ENCODE peak calls at places on chromosomes 16 and 17, in ten cellular contexts. Y is stomach, S is K562, C is transverse colon, E is esophagus muscularis mucosa, D is upper lobe of left lung, Q is H1, K is GM12878, J is HepG2, H is suprapubic skin. Z is an unnamed sample.

GRCh38 chr16:24610421-24610765 is 71.0 kb downstream of the RBBP6 start:
- DNase-seq in Y (no peak), S (no peak), C (peak), E (no peak), D (no peak), Q (no peak), K (no peak), J (no peak), H (no peak), Z (no peak)

GRCh38 chr16:22726868-22727267 is 87.1 kb upstream of the HS3ST2 start:
- DNase-seq in Y (no peak), S (no peak), C (no peak), E (no peak), D (no peak), Q (no peak), K (no peak), J (no peak), H (no peak), Z (no peak)

GRCh38 chr17:55745258-55745657 is 5.6 kb upstream of the PCTP start:
- DNase-seq in Y (no peak), S (no peak), C (no peak), E (no peak), D (no peak), Q (no peak), K (no peak), J (no peak), H (no peak), Z (no peak)

GRCh38 chr17:13557077-13557476 is 44.7 kb downstream of the HS3ST3A1 start:
- DNase-seq in Y (no peak), S (no peak), C (no peak), E (no peak), D (no peak), Q (no peak), K (no peak), J (no peak), H (no peak), Z (no peak)

GRCh38 chr16:66477028-66477515 is 50.0 kb downstream of the BEAN1 start:
- DNase-seq in Y (no peak), S (no peak), C (no peak), E (no peak), D (no peak), Q (no peak), K (no peak), J (no peak), H (peak), Z (no peak)

GRCh38 chr16:53372942-53373871 is 61.1 kb upstream of the RBL2 start:
- DNase-seq in Y (peak), S (peak), C (peak), E (no peak), D (peak), Q (peak), K (no peak), J (no peak), H (no peak), Z (no peak)

GRCh38 chr16:66618588-66618987 is 14.1 kb downstream of the CMTM3 start:
- DNase-seq in Y (no peak), S (no peak), C (no peak), E (no peak), D (no peak), Q (no peak), K (no peak), J (no peak), H (no peak), Z (no peak)

GRCh38 chr16:66692341-66692740 is 4.2 kb downstream of the CMTM4 start:
- DNase-seq in Y (peak), S (no peak), C (no peak), E (no peak), D (no peak), Q (no peak), K (no peak), J (no peak), H (no peak), Z (peak)

GRCh38 chr16:22886908-22887307 is 72.9 kb downstream of the HS3ST2 start:
- DNase-seq in Y (no peak), S (no peak), C (no peak), E (no peak), D (no peak), Q (no peak), K (no peak), J (no peak), H (no peak), Z (no peak)

GRCh38 chr17:78324391-78325075 is 35.3 kb downstream of the SOCS3 start:
- DNase-seq in Y (no peak), S (no peak), C (peak), E (peak), D (peak), Q (no peak), K (no peak), J (no peak), H (peak), Z (peak)

GRCh38 chr17:76161113-76161512 is 20.1 kb upstream of the FOXJ1 start:
- DNase-seq in Y (no peak), S (no peak), C (no peak), E (no peak), D (no peak), Q (no peak), K (no peak), J (no peak), H (no peak), Z (no peak)

GRCh38 chr16:54847207-54847606 is 83.5 kb upstream of the IRX5 start:
- DNase-seq in Y (no peak), S (no peak), C (no peak), E (no peak), D (no peak), Q (no peak), K (no peak), J (no peak), H (no peak), Z (no peak)

GRCh38 chr17:33292184-33292980 is 713 bp downstream of the ASIC2 start:
- DNase-seq in Y (no peak), S (peak), C (peak), E (no peak), D (no peak), Q (peak), K (no peak), J (no peak), H (no peak), Z (no peak)

GRCh38 chr17:13775450-13775849 is 173.7 kb upstream of the HS3ST3A1 start:
- DNase-seq in Y (no peak), S (no peak), C (no peak), E (no peak), D (no peak), Q (no peak), K (no peak), J (no peak), H (no peak), Z (no peak)

GRCh38 chr17:19012171-19013080 is 7.9 kb upstream of the FAM83G start:
- DNase-seq in Y (no peak), S (no peak), C (no peak), E (no peak), D (no peak), Q (no peak), K (no peak), J (no peak), H (no peak), Z (no peak)

GRCh38 chr17:29018788-29019474 is 13.1 kb upstream of the SEZ6 start:
- DNase-seq in Y (no peak), S (no peak), C (no peak), E (no peak), D (no peak), Q (no peak), K (no peak), J (no peak), H (no peak), Z (no peak)

GRCh38 chr17:79835953-79836951 is 3.0 kb downstream of the CBX4 start:
- DNase-seq in Y (peak), S (peak), C (peak), E (no peak), D (peak), Q (peak), K (no peak), J (no peak), H (no peak), Z (no peak)

GRCh38 chr17:80152057-80152831 is 5.3 kb upstream of the EIF4A3 start:
- DNase-seq in Y (no peak), S (no peak), C (no peak), E (no peak), D (no peak), Q (no peak), K (no peak), J (no peak), H (no peak), Z (peak)

GRCh38 chr17:57455063-57455914 is 199.0 kb downstream of the MSI2 start:
- DNase-seq in Y (no peak), S (no peak), C (no peak), E (no peak), D (peak), Q (no peak), K (peak), J (no peak), H (no peak), Z (no peak)

GRCh38 chr16:84357191-84357651 is 11.1 kb upstream of the ATP2C2 start:
- DNase-seq in Y (no peak), S (no peak), C (no peak), E (no peak), D (no peak), Q (no peak), K (no peak), J (no peak), H (no peak), Z (no peak)

GRCh38 chr16:89024546-89024945 is 47.5 kb upstream of the CBFA2T3 start:
- DNase-seq in Y (no peak), S (no peak), C (no peak), E (no peak), D (no peak), Q (no peak), K (no peak), J (no peak), H (peak), Z (no peak)

GRCh38 chr17:29115906-29116651 is 64.1 kb downstream of the MYO18A start:
- DNase-seq in Y (no peak), S (peak), C (no peak), E (no peak), D (no peak), Q (peak), K (no peak), J (peak), H (no peak), Z (no peak)

GRCh38 chr16:17777461-17777863 is 306.7 kb upstream of the XYLT1 start:
- DNase-seq in Y (no peak), S (no peak), C (no peak), E (no peak), D (no peak), Q (no peak), K (no peak), J (peak), H (no peak), Z (no peak)

GRCh38 chr17:2063306-2064146 is 8.6 kb downstream of the HIC1 start:
- DNase-seq in Y (no peak), S (no peak), C (peak), E (peak), D (no peak), Q (no peak), K (no peak), J (no peak), H (no peak), Z (peak)
- TF ChIP-seq POLR2A in Y (no peak), S (no peak), C (no peak), E (no peak), D (no peak), Q (no peak), K (peak), J (no peak), H (no peak), Z (no peak)

DNA sequence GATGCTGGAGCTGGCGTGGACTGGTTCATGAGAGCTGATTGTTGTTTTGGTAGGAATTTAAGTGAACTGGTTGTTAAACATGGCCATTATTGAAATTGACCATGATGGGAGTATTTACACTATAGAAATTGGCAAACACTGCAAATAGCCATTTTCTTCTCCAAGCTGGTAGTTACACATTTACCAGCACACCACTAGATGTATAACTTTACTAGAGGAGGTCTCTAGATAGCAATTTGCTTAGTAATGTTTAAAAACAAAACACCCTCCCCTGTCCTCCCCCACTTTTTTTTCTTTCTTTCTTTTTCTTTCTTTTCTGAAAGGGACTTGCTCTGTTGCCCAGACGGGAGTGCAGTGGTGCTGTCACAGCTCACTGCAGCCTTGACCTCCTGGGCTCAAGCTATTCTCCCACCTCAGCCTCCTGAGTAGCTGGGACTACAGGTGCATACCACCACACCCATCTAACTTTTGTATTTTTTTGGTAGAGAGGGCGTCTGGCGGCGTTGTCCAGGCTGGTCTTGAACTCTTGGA is 24.1 kb downstream of the IGSF6 start:
- DNase-seq in Y (no peak), S (no peak), C (no peak), E (no peak), D (no peak), Q (no peak), K (no peak), J (peak), H (no peak), Z (no peak)
- TF ChIP-seq EP300 in Y (no peak), S (no peak), C (no peak), E (no peak), D (no peak), Q (no peak), K (no peak), J (peak), H (no peak), Z (no peak)

DNA sequence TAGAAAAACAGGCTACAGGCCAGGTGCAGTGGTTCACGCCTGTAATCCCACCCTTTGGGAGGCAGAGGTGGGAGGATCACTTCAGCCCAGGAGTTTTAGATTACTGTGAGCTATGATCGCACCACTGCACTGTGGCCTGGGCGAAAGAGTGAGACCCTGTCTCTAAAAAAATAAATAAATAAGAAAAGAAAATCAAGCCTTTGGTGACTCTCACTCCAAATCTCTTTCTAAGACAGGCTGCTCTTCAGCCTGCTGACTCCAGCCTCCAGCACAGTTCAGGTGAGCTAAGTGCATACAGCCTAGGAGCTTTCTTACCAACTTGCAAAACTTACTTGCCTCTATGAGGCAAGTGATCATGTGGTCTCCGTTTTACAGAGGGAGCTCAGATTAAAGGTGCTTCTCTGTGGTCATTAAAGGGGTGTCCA is 1.1 kb downstream of the ABCC3 start:
- DNase-seq in Y (no peak), S (no peak), C (no peak), E (no peak), D (no peak), Q (no peak), K (no peak), J (no peak), H (no peak), Z (no peak)
- TF ChIP-seq POLR2AphosphoS5 in Y (no peak), S (no peak), C (peak), E (no peak), D (no peak), Q (no peak), K (no peak), J (no peak), H (no peak), Z (no peak)

DNA sequence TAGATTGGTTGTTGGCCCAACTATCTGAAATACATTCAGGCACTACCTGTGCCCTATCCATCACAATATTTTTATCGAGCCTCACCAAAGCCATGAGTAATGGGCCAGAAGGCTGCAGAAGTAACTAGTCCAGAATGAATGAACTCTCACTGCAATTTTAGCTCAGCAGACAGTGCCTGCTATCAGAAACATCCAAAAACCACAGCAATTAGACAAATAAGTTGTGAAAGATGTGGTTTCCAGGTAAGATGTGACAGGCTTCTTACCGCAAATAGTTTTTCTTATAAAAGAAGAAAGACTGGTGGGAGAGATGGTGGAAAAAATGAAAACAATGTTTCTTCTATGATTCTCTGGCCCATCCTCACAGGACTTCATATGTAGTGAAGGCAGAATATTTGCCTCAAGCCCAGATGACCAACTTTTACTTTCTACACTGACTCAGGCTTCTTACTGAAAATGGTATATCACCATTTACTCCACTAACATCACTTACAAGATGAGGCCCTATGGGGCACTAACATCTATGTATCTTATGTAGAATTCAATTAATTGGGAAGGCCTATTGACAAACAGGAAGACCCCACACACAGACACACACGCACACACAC is 9.8 kb upstream of the RFFL start:
- DNase-seq in Y (no peak), S (no peak), C (no peak), E (no peak), D (no peak), Q (no peak), K (no peak), J (no peak), H (no peak), Z (no peak)
- TF ChIP-seq POLR2A in Y (no peak), S (no peak), C (no peak), E (no peak), D (no peak), Q (no peak), K (no peak), J (no peak), H (no peak), Z (no peak)

DNA sequence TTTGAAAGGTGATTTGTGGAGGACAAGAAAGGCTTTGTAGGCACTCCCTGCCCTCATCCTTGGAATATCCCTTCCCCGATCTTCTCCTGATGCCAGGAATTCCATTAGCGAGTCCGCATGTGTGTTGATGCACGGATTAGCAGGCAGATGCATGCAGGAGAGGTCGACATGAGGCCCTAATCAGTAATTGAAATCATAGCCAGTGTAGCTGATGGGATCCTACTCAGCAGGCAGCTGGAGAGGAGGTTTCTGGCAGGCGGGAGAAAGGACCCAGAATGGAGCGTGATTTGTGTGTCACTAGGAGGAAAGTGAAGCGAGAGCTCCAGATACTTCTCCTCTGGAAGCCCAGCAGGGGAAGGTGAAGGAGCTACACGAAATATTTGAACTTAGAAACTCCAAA is 196.3 kb upstream of the CDH11 start:
- DNase-seq in Y (no peak), S (no peak), C (no peak), E (no peak), D (no peak), Q (no peak), K (no peak), J (no peak), H (no peak), Z (no peak)
- TF ChIP-seq EP300 in Y (no peak), S (no peak), C (no peak), E (no peak), D (no peak), Q (no peak), K (no peak), J (no peak), H (no peak), Z (no peak)

GRCh38 chr16:13254998-13255614 is 353.7 kb downstream of the SHISA9 start:
- DNase-seq in Y (no peak), S (no peak), C (no peak), E (no peak), D (no peak), Q (no peak), K (peak), J (no peak), H (no peak), Z (no peak)
- TF ChIP-seq POLR2AphosphoS5 in Y (no peak), S (no peak), C (no peak), E (no peak), D (no peak), Q (no peak), K (no peak), J (no peak), H (no peak), Z (no peak)

GRCh38 chr17:11900655-11901054 is 96.6 kb downstream of the ZNF18 start:
- DNase-seq in Y (no peak), S (no peak), C (no peak), E (no peak), D (no peak), Q (no peak), K (no peak), J (no peak), H (no peak), Z (no peak)

GRCh38 chr17:11901901-11902300 is 95.4 kb downstream of the ZNF18 start:
- DNase-seq in Y (no peak), S (no peak), C (no peak), E (no peak), D (no peak), Q (no peak), K (no peak), J (no peak), H (no peak), Z (no peak)

GRCh38 chr17:11900103-11900502 is 97.2 kb downstream of the ZNF18 start:
- DNase-seq in Y (no peak), S (no peak), C (no peak), E (no peak), D (no peak), Q (no peak), K (no peak), J (no peak), H (no peak), Z (peak)

GRCh38 chr17:11898526-11899235 is 98.6 kb downstream of the ZNF18 start:
- DNase-seq in Y (no peak), S (no peak), C (no peak), E (no peak), D (no peak), Q (no peak), K (no peak), J (no peak), H (no peak), Z (no peak)

DNA sequence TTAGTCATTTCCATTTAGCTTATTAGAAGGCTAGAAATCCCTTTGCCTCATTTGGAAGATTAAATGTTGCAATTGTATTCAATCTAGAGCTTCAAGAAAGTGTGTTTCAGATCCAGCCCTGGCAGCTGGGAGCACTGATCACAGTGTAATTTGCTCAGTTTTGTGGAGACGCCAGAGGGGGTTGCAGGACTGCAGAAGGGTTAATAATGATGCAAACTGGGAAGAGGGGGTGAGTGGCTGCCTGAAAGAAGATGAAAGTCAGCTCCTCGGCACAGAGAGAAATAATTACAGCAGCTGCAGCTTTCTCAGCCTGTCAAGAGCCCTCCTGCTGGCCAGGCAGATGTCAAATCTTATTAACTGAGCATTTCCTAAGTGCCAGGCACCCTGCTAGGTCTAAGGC is 97.8 kb downstream of the ZNF18 start:
- DNase-seq in Y (no peak), S (peak), C (no peak), E (no peak), D (no peak), Q (no peak), K (no peak), J (no peak), H (no peak), Z (peak)
- TF ChIP-seq POLR2A in Y (no peak), S (no peak), C (no peak), E (no peak), D (no peak), Q (no peak), K (no peak), J (no peak), H (no peak), Z (no peak)

DNA sequence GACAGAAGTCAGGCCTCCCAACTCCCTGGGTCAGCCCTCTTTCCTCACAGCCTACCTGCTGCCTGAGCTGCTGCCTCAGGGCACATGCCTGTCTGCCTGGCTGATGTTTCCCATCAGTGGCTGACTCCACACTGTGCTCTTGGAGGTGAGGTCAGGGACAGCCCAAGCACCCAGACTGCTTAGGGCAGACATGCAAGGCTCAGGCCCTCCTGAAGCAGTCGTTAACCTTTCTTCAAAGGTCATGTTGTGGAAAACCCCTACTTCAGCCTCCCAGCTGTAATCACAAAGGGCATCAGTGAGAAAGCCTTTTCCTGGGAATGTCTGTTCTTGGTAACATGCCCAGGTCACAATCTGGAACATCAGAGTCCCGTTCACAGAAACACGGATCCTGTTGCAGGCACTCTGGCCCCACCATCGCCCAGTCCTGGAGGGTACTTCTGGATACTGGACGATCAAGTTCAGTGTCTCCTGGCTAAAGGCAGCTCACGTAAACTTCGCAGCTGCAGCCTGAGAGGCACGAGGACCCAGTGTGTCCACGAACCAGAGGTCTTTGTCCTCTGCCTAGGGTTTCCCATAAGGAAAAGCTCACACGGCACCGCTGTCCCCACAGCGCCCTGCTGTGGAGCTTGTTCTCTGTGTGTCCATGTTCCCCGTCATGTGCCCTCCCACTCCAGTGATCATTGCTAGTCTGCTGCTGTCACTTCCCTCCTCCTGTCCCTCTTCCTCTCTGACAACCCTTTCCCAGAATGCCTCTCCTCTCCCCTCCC is 54.9 kb downstream of the GNAO1 start:
- DNase-seq in Y (no peak), S (no peak), C (no peak), E (no peak), D (peak), Q (peak), K (no peak), J (peak), H (no peak), Z (peak)
- TF ChIP-seq EP300 in Y (no peak), S (no peak), C (no peak), E (no peak), D (no peak), Q (no peak), K (no peak), J (no peak), H (no peak), Z (no peak)

Z was measured in sigmoid colon.